ENCODE peak calls at places on chromosomes 16 and 17, in six cellular contexts. V is OCI-LY7, S is adrenal gland, F is body of pancreas, T is progenitor cell of endocrine pancreas, R is left ventricle myocardium inferior. Z is an unnamed sample.

GRCh38 chr16:56115817-56116576 is 75.3 kb upstream of the GNAO1 start:
- DNase-seq in V (no peak), S (no peak), F (no peak), T (no peak), R (no peak), Z (no peak)

GRCh38 chr16:16120382-16121184 is 102.7 kb downstream of the ABCC6 start:
- DNase-seq in V (no peak), S (peak; percentile 32), F (peak; percentile 28), T (no peak), R (peak; percentile 64), Z (no peak)

GRCh38 chr16:24986512-24987303 is 28.5 kb downstream of the ARHGAP17 start:
- DNase-seq in V (no peak), S (peak; percentile 74), F (peak; percentile 24), T (no peak), R (peak; percentile 52), Z (no peak)

GRCh38 chr16:69893086-69893485 is 58.0 kb upstream of the CLEC18A start:
- DNase-seq in V (no peak), S (no peak), F (no peak), T (no peak), R (no peak), Z (no peak)

GRCh38 chr17:19354123-19354522 is 8.4 kb downstream of the B9D1 start:
- DNase-seq in V (no peak), S (no peak), F (no peak), T (no peak), R (no peak), Z (no peak)

GRCh38 chr17:45293413-45294211 is 23.2 kb downstream of the MAP3K14 start:
- DNase-seq in V (no peak), S (peak; percentile 98), F (peak; percentile 81), T (no peak), R (peak; percentile 80), Z (peak; percentile 81)

GRCh38 chr17:31147507-31148202 is 52.9 kb downstream of the NF1 start:
- DNase-seq in V (no peak), S (no peak), F (no peak), T (no peak), R (no peak), Z (no peak)

GRCh38 chr17:63961355-63962207 is 11.1 kb downstream of the SCN4A start:
- DNase-seq in V (peak; percentile 94), S (peak; percentile 80), F (peak; percentile 63), T (peak; percentile 41), R (peak; percentile 56), Z (no peak)

GRCh38 chr17:54269886-54270285 is 447.2 kb downstream of the KIF2B start:
- DNase-seq in V (no peak), S (no peak), F (no peak), T (no peak), R (no peak), Z (no peak)

GRCh38 chr16:81615833-81616232 is 163.3 kb upstream of the PLCG2 start:
- DNase-seq in V (no peak), S (no peak), F (no peak), T (no peak), R (no peak), Z (no peak)

GRCh38 chr17:48596000-48596734 is 2.6 kb upstream of the HOXB5 start:
- DNase-seq in V (no peak), S (no peak), F (no peak), T (no peak), R (no peak), Z (no peak)

GRCh38 chr17:76171701-76172100 is 30.7 kb upstream of the FOXJ1 start:
- DNase-seq in V (no peak), S (no peak), F (no peak), T (no peak), R (no peak), Z (no peak)

GRCh38 chr17:55264640-55265298 is at the start of gene HLF:
- DNase-seq in V (peak; percentile 73), S (peak; percentile 85), F (peak; percentile 90), T (peak; percentile 27), R (peak; percentile 83), Z (peak; percentile 75)

GRCh38 chr16:24146523-24146922 is 109.6 kb upstream of the CACNG3 start:
- DNase-seq in V (no peak), S (no peak), F (no peak), T (no peak), R (peak; percentile 24), Z (no peak)

GRCh38 chr16:89038221-89038721 is 55.4 kb upstream of the ACSF3 start:
- DNase-seq in V (peak; percentile 19), S (no peak), F (no peak), T (no peak), R (no peak), Z (no peak)

GRCh38 chr16:85674828-85675227 is 13.9 kb downstream of the GINS2 start:
- DNase-seq in V (no peak), S (no peak), F (no peak), T (no peak), R (no peak), Z (no peak)

GRCh38 chr16:54071516-54071915 is 215.1 kb downstream of the IRX3 start:
- DNase-seq in V (no peak), S (no peak), F (no peak), T (no peak), R (no peak), Z (no peak)

GRCh38 chr16:2846511-2847310 is 11.3 kb downstream of the PRSS22 start:
- DNase-seq in V (no peak), S (peak; percentile 63), F (no peak), T (no peak), R (no peak), Z (peak; percentile 60)

GRCh38 chr17:40079545-40079944 is 16.8 kb downstream of the THRA start:
- DNase-seq in V (no peak), S (no peak), F (no peak), T (no peak), R (no peak), Z (no peak)

DNA sequence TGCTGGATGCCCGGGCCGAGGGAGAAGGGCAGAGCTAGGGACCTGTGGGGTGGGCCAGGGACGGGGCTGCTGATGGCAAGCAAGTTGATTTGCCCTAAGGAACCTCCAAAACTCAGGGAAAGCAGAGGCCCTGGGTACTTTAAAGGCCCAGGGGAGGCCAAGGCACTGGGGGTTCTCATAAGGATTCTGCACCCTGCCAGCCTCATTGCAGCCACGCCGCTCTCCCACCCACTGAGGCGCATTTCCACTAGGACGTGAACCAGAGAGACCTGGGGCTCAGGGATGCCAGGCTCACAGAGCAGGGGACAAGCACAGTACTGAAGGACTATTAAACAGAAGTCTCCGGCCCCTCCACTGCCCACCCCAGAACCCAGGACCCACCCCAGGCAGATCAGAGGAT is 39.4 kb upstream of the RBFOX3 start:
- DNase-seq in V (no peak), S (no peak), F (no peak), T (peak; percentile 3), R (no peak), Z (no peak)
- TF ChIP-seq CTCF in V (no peak), S (no peak), F (no peak), T (no peak), R (no peak), Z (no peak)

GRCh38 chr16:9225527-9226316 is 134.3 kb downstream of the HAPSTR1 start:
- DNase-seq in V (peak; percentile 39), S (no peak), F (no peak), T (no peak), R (no peak), Z (peak; percentile 25)
- TF ChIP-seq CTCF in V (peak; percentile 64), S (no peak), F (no peak), T (peak; percentile 55), R (peak; percentile 40), Z (peak; percentile 63)

DNA sequence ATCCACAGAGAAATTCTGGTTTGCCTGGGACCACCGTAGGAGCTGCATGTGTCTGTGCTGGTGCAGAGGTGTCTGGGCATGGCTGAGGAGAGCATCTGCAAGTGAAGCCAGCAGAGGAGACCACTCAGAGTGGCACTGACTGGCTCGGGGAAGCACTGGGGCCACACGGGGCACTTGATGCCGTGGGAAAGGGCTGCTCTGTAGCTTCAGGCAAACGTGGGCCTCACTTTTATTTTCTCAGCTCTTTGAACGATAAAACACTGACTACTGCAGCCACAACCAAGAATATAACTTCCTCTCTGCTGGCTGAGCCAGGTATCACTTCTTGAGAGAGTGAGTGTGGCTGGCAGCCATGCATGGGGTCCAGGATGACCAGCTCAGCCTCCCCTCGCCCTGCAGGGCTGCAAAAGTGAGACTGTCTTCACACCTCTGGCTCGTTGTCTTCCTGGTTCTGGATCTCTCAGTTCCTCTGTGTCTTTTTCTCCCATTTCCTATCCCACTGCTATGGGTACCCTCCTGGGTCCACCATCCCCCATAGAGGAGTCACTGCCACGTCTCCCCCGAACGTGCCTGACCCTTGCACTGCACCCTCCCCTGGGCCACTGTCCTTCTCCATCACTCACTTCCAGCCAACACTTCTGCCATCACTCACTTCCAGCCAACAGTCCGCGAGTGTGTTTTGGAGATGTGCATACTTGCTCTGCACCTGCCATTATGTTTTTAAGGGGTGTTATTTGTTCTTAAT is 201.4 kb upstream of the CHMP6 start:
- DNase-seq in V (peak; percentile 78), S (no peak), F (no peak), T (no peak), R (no peak), Z (no peak)
- TF ChIP-seq CTCF in V (no peak), S (no peak), F (no peak), T (no peak), R (no peak), Z (no peak)

GRCh38 chr17:77859411-77859810 is 99.1 kb upstream of the TNRC6C start:
- DNase-seq in V (no peak), S (no peak), F (no peak), T (no peak), R (no peak), Z (no peak)
- TF ChIP-seq CTCF in V (no peak), S (no peak), F (no peak), T (no peak), R (no peak), Z (no peak)

DNA sequence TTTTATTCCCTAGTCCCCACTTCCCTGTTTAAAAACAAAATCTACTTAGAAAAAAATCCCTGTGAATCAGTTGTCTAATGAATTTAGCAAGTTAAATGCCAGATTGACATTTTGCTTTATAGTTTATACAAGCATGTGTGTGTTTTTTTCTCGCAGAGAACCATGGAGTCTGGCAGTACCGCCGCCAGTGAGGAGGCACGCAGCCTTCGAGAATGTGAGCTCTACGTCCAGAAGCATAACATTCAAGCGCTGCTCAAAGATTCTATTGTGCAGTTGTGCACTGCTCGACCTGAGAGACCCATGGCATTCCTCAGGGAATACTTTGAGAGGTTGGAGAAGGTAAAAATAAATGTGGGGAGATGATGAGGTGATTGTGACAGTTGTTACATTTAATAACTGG is 3.0 kb downstream of the PRKAR1A start:
- DNase-seq in V (no peak), S (no peak), F (no peak), T (no peak), R (no peak), Z (no peak)
- TF ChIP-seq CTCF in V (no peak), S (no peak), F (no peak), T (no peak), R (no peak), Z (no peak)